ENCODE peak calls at places on chromosome 21, in eight cellular contexts. G, H, I, N, F, Y, D and U are unnamed samples.

GRCh38 chr21:46110499-46111192 is 12.7 kb downstream of the COL6A2 start:
- DNase-seq in Y (no peak), N (no peak), I (no peak), F (peak; percentile 1), H (no peak), G (no peak), D (no peak), U (no peak)

GRCh38 chr21:26833460-26833939 is 11.7 kb downstream of the ADAMTS1 start:
- DNase-seq in I (no peak), N (no peak), F (no peak), G (no peak), Y (no peak), D (no peak), H (no peak), U (peak; percentile 35)

GRCh38 chr21:44432841-44433790 is 22.2 kb upstream of the LRRC3 start:
- DNase-seq in D (no peak), G (no peak), N (no peak), Y (no peak), H (no peak), F (no peak), I (no peak), U (no peak)

GRCh38 chr21:29295066-29295650 is 3.6 kb upstream of the BACH1 start:
- DNase-seq in I (no peak), D (no peak), F (peak; percentile 22), Y (no peak), H (no peak), G (no peak), N (no peak), U (no peak)

GRCh38 chr21:35991131-35991530 is 69.2 kb downstream of the SETD4 start:
- DNase-seq in G (no peak), H (no peak), I (no peak), F (no peak), N (no peak), D (no peak), Y (no peak), U (no peak)

GRCh38 chr21:33403786-33404571 is 766 bp downstream of the IFNGR2 start:
- DNase-seq in N (peak; percentile 48), D (peak; percentile 64), F (peak; percentile 43), Y (no peak), H (peak; percentile 77), I (peak; percentile 28), G (peak; percentile 2), U (no peak)

GRCh38 chr21:42759594-42759927 is 106.1 kb downstream of the PDE9A start:
- DNase-seq in N (no peak), G (no peak), F (no peak), I (no peak), H (no peak), Y (no peak), D (no peak), U (no peak)

GRCh38 chr21:40841524-40842196 is 5.3 kb downstream of the DSCAM start:
- DNase-seq in N (no peak), Y (no peak), D (peak; percentile 77), G (peak; percentile 56), F (no peak), I (no peak), H (peak; percentile 79), U (no peak)

GRCh38 chr21:44704636-44705001 is 6.8 kb downstream of the TSPEAR start:
- DNase-seq in Y (no peak), F (no peak), N (no peak), I (no peak), H (no peak), G (no peak), D (no peak), U (no peak)

GRCh38 chr21:36902793-36903192 is 63.7 kb downstream of the HLCS start:
- DNase-seq in F (no peak), Y (no peak), D (no peak), G (no peak), I (no peak), N (no peak), H (no peak), U (no peak)

GRCh38 chr21:46392921-46393320 is 65.8 kb upstream of the DIP2A start:
- DNase-seq in N (no peak), I (no peak), H (no peak), F (no peak), D (no peak), G (no peak), Y (no peak), U (peak; percentile 27)

GRCh38 chr21:36629061-36629460 is 69.9 kb upstream of the SIM2 start:
- DNase-seq in Y (no peak), N (no peak), H (no peak), D (no peak), I (no peak), G (no peak), F (no peak), U (no peak)

GRCh38 chr21:40706806-40707205 is 140.2 kb downstream of the DSCAM start:
- DNase-seq in F (no peak), D (no peak), Y (no peak), I (no peak), H (no peak), G (no peak), N (no peak), U (no peak)

GRCh38 chr21:14858309-14858708 is 206.5 kb downstream of the NRIP1 start:
- DNase-seq in D (no peak), Y (no peak), G (no peak), I (no peak), F (no peak), N (no peak), H (no peak), U (no peak)